ENCODE peak calls at places on chromosome 5, in eight cellular contexts. One of them, this sample, is unnamed.

GRCh38 chr5:139392678-139393496 is 2.0 kb downstream of the PROB1 start:
- DNase-seq in endothelial cell: peak; percentile 85
- DNase-seq in fibroblast of pulmonary artery: peak; percentile 48
- DNase-seq in epithelial cell of esophagus: peak; percentile 80
- DNase-seq in bronchial epithelial cell: peak; percentile 54
- DNase-seq in psoas muscle: peak; percentile 82
- DNase-seq in BJ: no peak
- DNase-seq in neural progenitor cell: peak; percentile 85
- DNase-seq in this sample: no peak

GRCh38 chr5:154756871-154757646 is 1.9 kb downstream of the LARP1 start:
- DNase-seq in endothelial cell: peak; percentile 36
- DNase-seq in fibroblast of pulmonary artery: peak; percentile 38
- DNase-seq in epithelial cell of esophagus: peak; percentile 43
- DNase-seq in bronchial epithelial cell: peak; percentile 17
- DNase-seq in psoas muscle: peak; percentile 79
- DNase-seq in BJ: no peak
- DNase-seq in neural progenitor cell: peak; percentile 71
- DNase-seq in this sample: no peak

GRCh38 chr5:5523066-5523505 is 100.6 kb downstream of the ICE1 start:
- DNase-seq in endothelial cell: no peak
- DNase-seq in fibroblast of pulmonary artery: peak; percentile 3
- DNase-seq in epithelial cell of esophagus: no peak
- DNase-seq in bronchial epithelial cell: no peak
- DNase-seq in psoas muscle: no peak
- DNase-seq in BJ: no peak
- DNase-seq in neural progenitor cell: no peak
- DNase-seq in this sample: no peak

GRCh38 chr5:145687943-145688342 is 147.2 kb downstream of the PRELID2 start:
- DNase-seq in endothelial cell: no peak
- DNase-seq in fibroblast of pulmonary artery: no peak
- DNase-seq in epithelial cell of esophagus: no peak
- DNase-seq in bronchial epithelial cell: no peak
- DNase-seq in psoas muscle: no peak
- DNase-seq in BJ: no peak
- DNase-seq in neural progenitor cell: no peak
- DNase-seq in this sample: no peak

GRCh38 chr5:78076351-78076750 is 218.1 kb downstream of the AP3B1 start:
- DNase-seq in endothelial cell: no peak
- DNase-seq in fibroblast of pulmonary artery: no peak
- DNase-seq in epithelial cell of esophagus: no peak
- DNase-seq in bronchial epithelial cell: no peak
- DNase-seq in psoas muscle: no peak
- DNase-seq in BJ: no peak
- DNase-seq in neural progenitor cell: no peak
- DNase-seq in this sample: no peak

GRCh38 chr5:115524199-115524598 is 20.4 kb downstream of the FEM1C start:
- DNase-seq in endothelial cell: no peak
- DNase-seq in fibroblast of pulmonary artery: no peak
- DNase-seq in epithelial cell of esophagus: no peak
- DNase-seq in bronchial epithelial cell: no peak
- DNase-seq in psoas muscle: no peak
- DNase-seq in BJ: no peak
- DNase-seq in neural progenitor cell: no peak
- DNase-seq in this sample: no peak

GRCh38 chr5:52725065-52725746 is 62.5 kb upstream of the ITGA1 start:
- DNase-seq in endothelial cell: no peak
- DNase-seq in fibroblast of pulmonary artery: peak; percentile 53
- DNase-seq in epithelial cell of esophagus: peak; percentile 95
- DNase-seq in bronchial epithelial cell: peak; percentile 99
- DNase-seq in psoas muscle: no peak
- DNase-seq in BJ: no peak
- DNase-seq in neural progenitor cell: no peak
- DNase-seq in this sample: no peak

GRCh38 chr5:60365001-60365400 is 335.0 kb downstream of the DEPDC1B start:
- DNase-seq in endothelial cell: no peak
- DNase-seq in fibroblast of pulmonary artery: no peak
- DNase-seq in epithelial cell of esophagus: no peak
- DNase-seq in bronchial epithelial cell: peak; percentile 25
- DNase-seq in psoas muscle: no peak
- DNase-seq in BJ: no peak
- DNase-seq in neural progenitor cell: no peak
- DNase-seq in this sample: no peak

GRCh38 chr5:102911973-102912372 is 156.9 kb downstream of the PAM start:
- DNase-seq in endothelial cell: no peak
- DNase-seq in fibroblast of pulmonary artery: peak; percentile 78
- DNase-seq in epithelial cell of esophagus: peak; percentile 61
- DNase-seq in bronchial epithelial cell: peak; percentile 68
- DNase-seq in psoas muscle: no peak
- DNase-seq in BJ: peak; percentile 19
- DNase-seq in neural progenitor cell: no peak
- DNase-seq in this sample: peak; percentile 38

GRCh38 chr5:3051400-3051799 is 299.9 kb upstream of the IRX2 start:
- DNase-seq in endothelial cell: no peak
- DNase-seq in fibroblast of pulmonary artery: no peak
- DNase-seq in epithelial cell of esophagus: no peak
- DNase-seq in bronchial epithelial cell: no peak
- DNase-seq in psoas muscle: no peak
- DNase-seq in BJ: no peak
- DNase-seq in neural progenitor cell: no peak
- DNase-seq in this sample: no peak

GRCh38 chr5:42636425-42636824 is 120.2 kb upstream of the CCDC152 start:
- DNase-seq in endothelial cell: no peak
- DNase-seq in fibroblast of pulmonary artery: peak; percentile 20
- DNase-seq in epithelial cell of esophagus: peak; percentile 38
- DNase-seq in bronchial epithelial cell: peak; percentile 41
- DNase-seq in psoas muscle: no peak
- DNase-seq in BJ: no peak
- DNase-seq in neural progenitor cell: peak; percentile 6
- DNase-seq in this sample: no peak

GRCh38 chr5:14715481-14715880 is 51.0 kb downstream of the OTULIN start:
- DNase-seq in endothelial cell: no peak
- DNase-seq in fibroblast of pulmonary artery: no peak
- DNase-seq in epithelial cell of esophagus: peak; percentile 57
- DNase-seq in bronchial epithelial cell: peak; percentile 29
- DNase-seq in psoas muscle: no peak
- DNase-seq in BJ: no peak
- DNase-seq in neural progenitor cell: no peak
- DNase-seq in this sample: no peak

GRCh38 chr5:74035521-74035937 is 409.5 kb downstream of the ARHGEF28 start:
- DNase-seq in endothelial cell: peak; percentile 11
- DNase-seq in fibroblast of pulmonary artery: peak; percentile 85
- DNase-seq in epithelial cell of esophagus: peak; percentile 64
- DNase-seq in bronchial epithelial cell: peak; percentile 69
- DNase-seq in psoas muscle: no peak
- DNase-seq in BJ: no peak
- DNase-seq in neural progenitor cell: no peak
- DNase-seq in this sample: peak; percentile 32

GRCh38 chr5:81787843-81788242 is 36.9 kb upstream of the SSBP2 start:
- DNase-seq in endothelial cell: no peak
- DNase-seq in fibroblast of pulmonary artery: peak; percentile 92
- DNase-seq in epithelial cell of esophagus: peak; percentile 76
- DNase-seq in bronchial epithelial cell: peak; percentile 72
- DNase-seq in psoas muscle: no peak
- DNase-seq in BJ: peak; percentile 27
- DNase-seq in neural progenitor cell: peak; percentile 23
- DNase-seq in this sample: peak; percentile 42

GRCh38 chr5:146529984-146530383 is 14.0 kb upstream of the GPR151 start:
- DNase-seq in endothelial cell: no peak
- DNase-seq in fibroblast of pulmonary artery: no peak
- DNase-seq in epithelial cell of esophagus: no peak
- DNase-seq in bronchial epithelial cell: no peak
- DNase-seq in psoas muscle: no peak
- DNase-seq in BJ: no peak
- DNase-seq in neural progenitor cell: no peak
- DNase-seq in this sample: no peak

GRCh38 chr5:96114736-96115466 is 153.2 kb upstream of the ELL2 start:
- DNase-seq in endothelial cell: no peak
- DNase-seq in fibroblast of pulmonary artery: peak; percentile 24
- DNase-seq in epithelial cell of esophagus: peak; percentile 83
- DNase-seq in bronchial epithelial cell: peak; percentile 87
- DNase-seq in psoas muscle: no peak
- DNase-seq in BJ: no peak
- DNase-seq in neural progenitor cell: no peak
- DNase-seq in this sample: no peak

GRCh38 chr5:61132559-61132958 is 29.7 kb downstream of the SMIM15 start:
- DNase-seq in endothelial cell: no peak
- DNase-seq in fibroblast of pulmonary artery: peak; percentile 13
- DNase-seq in epithelial cell of esophagus: no peak
- DNase-seq in bronchial epithelial cell: no peak
- DNase-seq in psoas muscle: no peak
- DNase-seq in BJ: peak; percentile 26
- DNase-seq in neural progenitor cell: peak; percentile 9
- DNase-seq in this sample: no peak

GRCh38 chr5:63553069-63553468 is 409.2 kb downstream of the HTR1A start:
- DNase-seq in endothelial cell: no peak
- DNase-seq in fibroblast of pulmonary artery: no peak
- DNase-seq in epithelial cell of esophagus: peak; percentile 29
- DNase-seq in bronchial epithelial cell: peak; percentile 38
- DNase-seq in psoas muscle: no peak
- DNase-seq in BJ: no peak
- DNase-seq in neural progenitor cell: no peak
- DNase-seq in this sample: no peak

GRCh38 chr5:180330810-180331646 is 22.1 kb downstream of the GFPT2 start:
- DNase-seq in endothelial cell: no peak
- DNase-seq in fibroblast of pulmonary artery: peak; percentile 100
- DNase-seq in epithelial cell of esophagus: peak; percentile 56
- DNase-seq in bronchial epithelial cell: peak; percentile 89
- DNase-seq in psoas muscle: peak; percentile 77
- DNase-seq in BJ: peak; percentile 90
- DNase-seq in neural progenitor cell: no peak
- DNase-seq in this sample: peak; percentile 78

DNA sequence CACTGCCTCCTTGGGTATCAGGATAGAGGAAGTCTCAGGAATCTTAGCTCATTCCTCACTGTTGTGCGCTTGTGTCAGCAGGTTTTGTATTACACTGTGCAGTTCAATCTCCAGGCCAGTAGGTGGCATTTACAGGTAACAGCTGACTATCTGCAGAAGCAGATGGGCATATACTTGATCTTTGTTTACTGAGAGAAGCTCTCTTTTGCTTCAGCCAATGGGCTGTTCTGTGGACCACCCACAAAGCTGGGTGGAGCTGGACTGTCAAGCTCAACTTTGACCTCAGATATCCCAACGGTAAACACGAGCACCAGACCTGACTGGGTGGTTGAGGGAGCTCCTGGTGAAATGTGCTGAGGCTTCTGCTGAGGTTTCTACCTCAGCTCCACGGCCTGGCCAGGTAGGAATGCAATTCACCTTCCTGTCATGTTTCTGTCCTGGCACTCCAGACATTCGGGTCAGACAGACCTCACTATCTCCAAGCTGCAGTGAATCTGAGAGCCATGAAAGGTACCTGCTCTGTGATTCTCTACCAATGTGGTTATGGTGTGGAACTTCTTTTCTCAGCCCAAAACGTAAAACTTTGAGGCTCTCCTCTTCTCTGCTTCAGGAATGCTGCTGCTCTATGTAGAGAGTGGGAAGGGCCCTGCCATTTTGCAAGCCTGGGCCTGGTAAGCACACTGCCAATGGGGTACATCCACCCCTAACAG is 167.9 kb upstream of the ACTBL2 start:
- DNase-seq in endothelial cell: peak; percentile 9
- DNase-seq in fibroblast of pulmonary artery: peak; percentile 75
- DNase-seq in epithelial cell of esophagus: peak; percentile 80
- DNase-seq in bronchial epithelial cell: peak; percentile 76
- DNase-seq in psoas muscle: peak; percentile 25
- DNase-seq in BJ: peak; percentile 7
- DNase-seq in neural progenitor cell: peak; percentile 62
- DNase-seq in this sample: peak; percentile 27
- TF ChIP-seq CTCF in endothelial cell: peak; percentile 74
- TF ChIP-seq CTCF in fibroblast of pulmonary artery: peak; percentile 82
- TF ChIP-seq CTCF in epithelial cell of esophagus: peak; percentile 90
- TF ChIP-seq CTCF in bronchial epithelial cell: peak; percentile 82
- TF ChIP-seq CTCF in psoas muscle: peak; percentile 62
- TF ChIP-seq CTCF in BJ: peak; percentile 79
- TF ChIP-seq CTCF in neural progenitor cell: peak; percentile 68
- TF ChIP-seq CTCF in this sample: peak; percentile 69

DNA sequence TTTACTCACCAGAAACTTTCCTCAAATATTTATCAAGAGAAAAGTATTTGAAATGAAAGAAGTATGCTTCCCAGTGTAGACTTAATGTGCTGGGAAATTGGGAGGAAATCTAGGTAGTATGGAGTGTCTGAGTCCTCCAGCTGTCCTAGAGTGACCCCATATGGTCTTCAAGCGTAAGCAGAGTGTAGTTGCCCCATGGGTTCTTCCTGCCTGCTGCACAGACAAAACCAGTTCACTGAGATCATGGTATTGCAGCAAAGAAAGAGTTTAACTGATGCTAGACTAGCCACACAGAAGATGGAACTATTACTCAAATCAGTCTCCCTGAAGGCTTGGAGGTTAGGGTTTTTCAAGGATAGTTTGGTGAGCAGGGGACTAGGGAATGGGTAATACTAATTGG is 114.9 kb upstream of the PRLR start:
- DNase-seq in endothelial cell: no peak
- DNase-seq in fibroblast of pulmonary artery: no peak
- DNase-seq in epithelial cell of esophagus: no peak
- DNase-seq in bronchial epithelial cell: no peak
- DNase-seq in psoas muscle: no peak
- DNase-seq in BJ: no peak
- DNase-seq in neural progenitor cell: no peak
- DNase-seq in this sample: no peak
- TF ChIP-seq CTCF in endothelial cell: no peak
- TF ChIP-seq CTCF in fibroblast of pulmonary artery: no peak
- TF ChIP-seq CTCF in epithelial cell of esophagus: no peak
- TF ChIP-seq CTCF in bronchial epithelial cell: no peak
- TF ChIP-seq CTCF in psoas muscle: no peak
- TF ChIP-seq CTCF in BJ: no peak
- TF ChIP-seq CTCF in neural progenitor cell: peak; percentile 11
- TF ChIP-seq CTCF in this sample: peak; percentile 3

GRCh38 chr5:171848911-171849520 is 63.4 kb downstream of the SMIM23 start:
- DNase-seq in endothelial cell: no peak
- DNase-seq in fibroblast of pulmonary artery: peak; percentile 11
- DNase-seq in epithelial cell of esophagus: no peak
- DNase-seq in bronchial epithelial cell: no peak
- DNase-seq in psoas muscle: no peak
- DNase-seq in BJ: no peak
- DNase-seq in neural progenitor cell: no peak
- DNase-seq in this sample: no peak
- TF ChIP-seq CTCF in endothelial cell: no peak
- TF ChIP-seq CTCF in fibroblast of pulmonary artery: no peak
- TF ChIP-seq CTCF in epithelial cell of esophagus: no peak
- TF ChIP-seq CTCF in bronchial epithelial cell: no peak
- TF ChIP-seq CTCF in psoas muscle: no peak
- TF ChIP-seq CTCF in BJ: peak; percentile 4
- TF ChIP-seq CTCF in neural progenitor cell: no peak
- TF ChIP-seq CTCF in this sample: no peak

DNA sequence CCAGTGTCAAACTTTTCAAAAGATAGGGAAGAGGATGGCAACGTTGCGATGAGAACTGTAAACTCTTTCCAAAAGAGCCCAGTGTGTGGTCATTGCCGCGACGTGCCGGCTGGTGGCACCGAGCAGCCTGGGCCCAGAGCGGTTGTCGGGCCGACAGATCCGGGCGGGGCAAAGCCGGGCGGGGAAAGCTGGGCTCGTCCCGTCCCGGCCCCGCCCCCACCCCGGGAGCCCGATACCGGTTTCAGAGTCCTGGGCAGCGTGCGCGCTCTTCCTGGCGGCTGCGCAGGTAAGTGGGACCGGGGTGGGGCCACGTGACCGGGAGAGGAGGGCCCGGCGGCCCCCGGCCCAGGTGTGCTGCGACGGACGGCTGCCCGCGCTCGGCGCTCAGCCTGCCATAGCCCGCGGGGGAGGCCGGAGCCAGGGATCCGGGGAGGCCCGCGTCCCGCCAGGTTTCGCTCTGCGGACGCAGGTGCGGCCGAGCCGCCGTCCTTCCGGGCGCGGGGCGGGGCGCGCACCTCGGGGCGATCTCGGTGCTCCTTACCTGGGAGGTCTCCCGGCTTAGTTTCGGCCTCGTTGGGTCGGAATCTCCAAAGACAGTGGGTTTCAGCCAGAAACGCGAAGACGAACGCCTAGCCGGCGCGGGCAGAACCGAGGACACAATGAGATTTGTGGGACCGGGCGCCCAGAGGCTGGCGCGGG is at the start of gene MARVELD2:
- DNase-seq in endothelial cell: peak; percentile 78
- DNase-seq in fibroblast of pulmonary artery: peak; percentile 31
- DNase-seq in epithelial cell of esophagus: peak; percentile 94
- DNase-seq in bronchial epithelial cell: peak; percentile 74
- DNase-seq in psoas muscle: peak; percentile 60
- DNase-seq in BJ: no peak
- DNase-seq in neural progenitor cell: peak; percentile 90
- DNase-seq in this sample: no peak
- TF ChIP-seq CTCF in endothelial cell: no peak
- TF ChIP-seq CTCF in fibroblast of pulmonary artery: peak; percentile 6
- TF ChIP-seq CTCF in epithelial cell of esophagus: peak; percentile 53
- TF ChIP-seq CTCF in bronchial epithelial cell: peak; percentile 73
- TF ChIP-seq CTCF in psoas muscle: no peak
- TF ChIP-seq CTCF in BJ: peak; percentile 52
- TF ChIP-seq CTCF in neural progenitor cell: peak; percentile 45
- TF ChIP-seq CTCF in this sample: peak; percentile 25

This sample was measured in AG09319.